ENCODE peak calls at places on chromosomes 2 and 18, in five cellular contexts. One of them, this sample, is unnamed.

GRCh38 chr2:17416891-17417391 is 101.3 kb downstream of the RAD51AP2 start:
- DNase-seq in RWPE1: peak; percentile 82
- DNase-seq in CD8-positive, alpha-beta T cell: no peak
- DNase-seq in G401: no peak
- DNase-seq in astrocyte of the spinal cord: peak; percentile 98
- DNase-seq in this sample: no peak

GRCh38 chr18:62328775-62329525 is 3.8 kb downstream of the TNFRSF11A start:
- DNase-seq in RWPE1: no peak
- DNase-seq in CD8-positive, alpha-beta T cell: no peak
- DNase-seq in G401: no peak
- DNase-seq in astrocyte of the spinal cord: no peak
- DNase-seq in this sample: no peak

GRCh38 chr2:60550151-60550983 is 3.1 kb downstream of the BCL11A start:
- DNase-seq in RWPE1: peak; percentile 71
- DNase-seq in CD8-positive, alpha-beta T cell: peak; percentile 58
- DNase-seq in G401: peak; percentile 20
- DNase-seq in astrocyte of the spinal cord: peak; percentile 90
- DNase-seq in this sample: no peak

GRCh38 chr2:18701981-18702380 is 112.6 kb upstream of the NT5C1B start:
- DNase-seq in RWPE1: peak; percentile 8
- DNase-seq in CD8-positive, alpha-beta T cell: no peak
- DNase-seq in G401: no peak
- DNase-seq in astrocyte of the spinal cord: peak; percentile 78
- DNase-seq in this sample: no peak

GRCh38 chr2:96251721-96252292 is 14.0 kb downstream of the TMEM127 start:
- DNase-seq in RWPE1: no peak
- DNase-seq in CD8-positive, alpha-beta T cell: no peak
- DNase-seq in G401: peak; percentile 70
- DNase-seq in astrocyte of the spinal cord: peak; percentile 97
- DNase-seq in this sample: no peak

GRCh38 chr2:54377901-54378493 is 78.1 kb upstream of the SPTBN1 start:
- DNase-seq in RWPE1: no peak
- DNase-seq in CD8-positive, alpha-beta T cell: no peak
- DNase-seq in G401: no peak
- DNase-seq in astrocyte of the spinal cord: no peak
- DNase-seq in this sample: no peak

GRCh38 chr18:30639361-30639760 is 403.2 kb downstream of the DSC3 start:
- DNase-seq in RWPE1: no peak
- DNase-seq in CD8-positive, alpha-beta T cell: no peak
- DNase-seq in G401: no peak
- DNase-seq in astrocyte of the spinal cord: no peak
- DNase-seq in this sample: no peak

GRCh38 chr2:47401789-47402554 is 984 bp upstream of the MSH2 start:
- DNase-seq in RWPE1: no peak
- DNase-seq in CD8-positive, alpha-beta T cell: no peak
- DNase-seq in G401: no peak
- DNase-seq in astrocyte of the spinal cord: no peak
- DNase-seq in this sample: no peak

GRCh38 chr18:64337018-64337417 is 188.1 kb upstream of the LINC00305 start:
- DNase-seq in RWPE1: no peak
- DNase-seq in CD8-positive, alpha-beta T cell: no peak
- DNase-seq in G401: no peak
- DNase-seq in astrocyte of the spinal cord: no peak
- DNase-seq in this sample: no peak

GRCh38 chr2:46493971-46494250 is 14.5 kb downstream of the TMEM247 start:
- DNase-seq in RWPE1: no peak
- DNase-seq in CD8-positive, alpha-beta T cell: no peak
- DNase-seq in G401: no peak
- DNase-seq in astrocyte of the spinal cord: no peak
- DNase-seq in this sample: no peak

GRCh38 chr2:127640082-127641072 is 5.6 kb upstream of the GPR17 start:
- DNase-seq in RWPE1: no peak
- DNase-seq in CD8-positive, alpha-beta T cell: no peak
- DNase-seq in G401: no peak
- DNase-seq in astrocyte of the spinal cord: no peak
- DNase-seq in this sample: peak; percentile 17

GRCh38 chr18:51614967-51615571 is 417.6 kb upstream of the MEX3C start:
- DNase-seq in RWPE1: peak; percentile 42
- DNase-seq in CD8-positive, alpha-beta T cell: no peak
- DNase-seq in G401: no peak
- DNase-seq in astrocyte of the spinal cord: peak; percentile 43
- DNase-seq in this sample: no peak

GRCh38 chr2:144382848-144383247 is 137.1 kb downstream of the ZEB2 start:
- DNase-seq in RWPE1: no peak
- DNase-seq in CD8-positive, alpha-beta T cell: peak; percentile 47
- DNase-seq in G401: no peak
- DNase-seq in astrocyte of the spinal cord: peak; percentile 77
- DNase-seq in this sample: no peak

GRCh38 chr2:33074197-33074596 is 127.4 kb downstream of the LTBP1 start:
- DNase-seq in RWPE1: no peak
- DNase-seq in CD8-positive, alpha-beta T cell: no peak
- DNase-seq in G401: no peak
- DNase-seq in astrocyte of the spinal cord: no peak
- DNase-seq in this sample: no peak

GRCh38 chr2:224552771-224553170 is 32.4 kb downstream of the CUL3 start:
- DNase-seq in RWPE1: no peak
- DNase-seq in CD8-positive, alpha-beta T cell: no peak
- DNase-seq in G401: no peak
- DNase-seq in astrocyte of the spinal cord: no peak
- DNase-seq in this sample: no peak

GRCh38 chr2:68577183-68577582 is 66.2 kb upstream of the PROKR1 start:
- DNase-seq in RWPE1: no peak
- DNase-seq in CD8-positive, alpha-beta T cell: no peak
- DNase-seq in G401: no peak
- DNase-seq in astrocyte of the spinal cord: peak; percentile 43
- DNase-seq in this sample: no peak

GRCh38 chr2:216752855-216753505 is 57.6 kb upstream of the IGFBP5 start:
- DNase-seq in RWPE1: no peak
- DNase-seq in CD8-positive, alpha-beta T cell: no peak
- DNase-seq in G401: no peak
- DNase-seq in astrocyte of the spinal cord: no peak
- DNase-seq in this sample: no peak

GRCh38 chr2:10278029-10278762 is 24.5 kb upstream of the HPCAL1 start:
- DNase-seq in RWPE1: no peak
- DNase-seq in CD8-positive, alpha-beta T cell: no peak
- DNase-seq in G401: no peak
- DNase-seq in astrocyte of the spinal cord: peak; percentile 18
- DNase-seq in this sample: no peak

GRCh38 chr2:106147665-106148064 is 46.4 kb downstream of the UXS1 start:
- DNase-seq in RWPE1: no peak
- DNase-seq in CD8-positive, alpha-beta T cell: no peak
- DNase-seq in G401: no peak
- DNase-seq in astrocyte of the spinal cord: peak; percentile 16
- DNase-seq in this sample: no peak